ENCODE peak calls at places on chromosomes 1 and 21, in six cellular contexts. One of them, this sample, is unnamed.

GRCh38 chr1:202998836-202999750 is 8.1 kb upstream of the TMEM183A start:
- DNase-seq in spleen: no peak
- DNase-seq in H9: peak
- DNase-seq in coronary artery: no peak
- DNase-seq in CD4-positive, alpha-beta T cell: peak
- DNase-seq in uterus: peak
- DNase-seq in this sample: no peak

GRCh38 chr1:224392411-224393249 is 36.0 kb downstream of the CNIH4 start:
- DNase-seq in spleen: no peak
- DNase-seq in H9: no peak
- DNase-seq in coronary artery: no peak
- DNase-seq in CD4-positive, alpha-beta T cell: no peak
- DNase-seq in uterus: no peak
- DNase-seq in this sample: no peak

GRCh38 chr1:245874942-245875580 is 632.0 kb downstream of the SMYD3 start:
- DNase-seq in spleen: no peak
- DNase-seq in H9: no peak
- DNase-seq in coronary artery: no peak
- DNase-seq in CD4-positive, alpha-beta T cell: no peak
- DNase-seq in uterus: peak
- DNase-seq in this sample: peak

GRCh38 chr1:115505157-115505571 is 136.6 kb upstream of the VANGL1 start:
- DNase-seq in spleen: no peak
- DNase-seq in H9: no peak
- DNase-seq in coronary artery: no peak
- DNase-seq in CD4-positive, alpha-beta T cell: no peak
- DNase-seq in uterus: no peak
- DNase-seq in this sample: no peak

GRCh38 chr21:17726047-17726446 is 93.1 kb downstream of the C21orf91 start:
- DNase-seq in spleen: no peak
- DNase-seq in H9: no peak
- DNase-seq in coronary artery: no peak
- DNase-seq in CD4-positive, alpha-beta T cell: no peak
- DNase-seq in uterus: no peak
- DNase-seq in this sample: no peak

GRCh38 chr1:66925558-66925910 is 744 bp downstream of the MIER1 start:
- DNase-seq in spleen: no peak
- DNase-seq in H9: no peak
- DNase-seq in coronary artery: no peak
- DNase-seq in CD4-positive, alpha-beta T cell: no peak
- DNase-seq in uterus: no peak
- DNase-seq in this sample: no peak

GRCh38 chr1:32736812-32737791 is 34.5 kb upstream of the SYNC start:
- DNase-seq in spleen: no peak
- DNase-seq in H9: peak
- DNase-seq in coronary artery: no peak
- DNase-seq in CD4-positive, alpha-beta T cell: no peak
- DNase-seq in uterus: no peak
- DNase-seq in this sample: no peak

GRCh38 chr1:179706339-179706941 is 36.7 kb upstream of the FAM163A start:
- DNase-seq in spleen: no peak
- DNase-seq in H9: peak
- DNase-seq in coronary artery: no peak
- DNase-seq in CD4-positive, alpha-beta T cell: peak
- DNase-seq in uterus: peak
- DNase-seq in this sample: no peak

GRCh38 chr1:205775717-205776056 is 405 bp upstream of the RAB29 start:
- DNase-seq in spleen: no peak
- DNase-seq in H9: no peak
- DNase-seq in coronary artery: no peak
- DNase-seq in CD4-positive, alpha-beta T cell: no peak
- DNase-seq in uterus: no peak
- DNase-seq in this sample: no peak

GRCh38 chr1:232963366-232963765 is 13.0 kb downstream of the NTPCR start:
- DNase-seq in spleen: no peak
- DNase-seq in H9: no peak
- DNase-seq in coronary artery: no peak
- DNase-seq in CD4-positive, alpha-beta T cell: no peak
- DNase-seq in uterus: no peak
- DNase-seq in this sample: no peak

GRCh38 chr1:85850238-85850637 is 142.0 kb upstream of the ZNHIT6 start:
- DNase-seq in spleen: no peak
- DNase-seq in H9: no peak
- DNase-seq in coronary artery: no peak
- DNase-seq in CD4-positive, alpha-beta T cell: no peak
- DNase-seq in uterus: no peak
- DNase-seq in this sample: peak

GRCh38 chr1:229383188-229383587 is 40.3 kb upstream of the CCSAP start:
- DNase-seq in spleen: no peak
- DNase-seq in H9: no peak
- DNase-seq in coronary artery: no peak
- DNase-seq in CD4-positive, alpha-beta T cell: no peak
- DNase-seq in uterus: no peak
- DNase-seq in this sample: no peak

GRCh38 chr1:151584278-151584677 is 27.6 kb upstream of the SNX27 start:
- DNase-seq in spleen: no peak
- DNase-seq in H9: no peak
- DNase-seq in coronary artery: no peak
- DNase-seq in CD4-positive, alpha-beta T cell: no peak
- DNase-seq in uterus: no peak
- DNase-seq in this sample: no peak

GRCh38 chr1:115929846-115930245 is 46.5 kb upstream of the SLC22A15 start:
- DNase-seq in spleen: no peak
- DNase-seq in H9: no peak
- DNase-seq in coronary artery: no peak
- DNase-seq in CD4-positive, alpha-beta T cell: no peak
- DNase-seq in uterus: no peak
- DNase-seq in this sample: no peak

GRCh38 chr1:58895559-58896135 is 111.8 kb upstream of the JUN start:
- DNase-seq in spleen: peak
- DNase-seq in H9: no peak
- DNase-seq in coronary artery: no peak
- DNase-seq in CD4-positive, alpha-beta T cell: no peak
- DNase-seq in uterus: no peak
- DNase-seq in this sample: no peak

GRCh38 chr1:18032475-18032874 is 75.1 kb upstream of the IGSF21 start:
- DNase-seq in spleen: no peak
- DNase-seq in H9: no peak
- DNase-seq in coronary artery: no peak
- DNase-seq in CD4-positive, alpha-beta T cell: no peak
- DNase-seq in uterus: no peak
- DNase-seq in this sample: no peak

GRCh38 chr1:221915764-221916163 is 173.9 kb upstream of the DUSP10 start:
- DNase-seq in spleen: no peak
- DNase-seq in H9: no peak
- DNase-seq in coronary artery: no peak
- DNase-seq in CD4-positive, alpha-beta T cell: no peak
- DNase-seq in uterus: no peak
- DNase-seq in this sample: no peak

GRCh38 chr1:223008808-223009207 is 134.2 kb downstream of the TLR5 start:
- DNase-seq in spleen: no peak
- DNase-seq in H9: no peak
- DNase-seq in coronary artery: no peak
- DNase-seq in CD4-positive, alpha-beta T cell: no peak
- DNase-seq in uterus: no peak
- DNase-seq in this sample: no peak

GRCh38 chr1:4115191-4115900 is 215.3 kb upstream of the C1orf174 start:
- DNase-seq in spleen: no peak
- DNase-seq in H9: no peak
- DNase-seq in coronary artery: no peak
- DNase-seq in CD4-positive, alpha-beta T cell: no peak
- DNase-seq in uterus: no peak
- DNase-seq in this sample: no peak

GRCh38 chr1:117529683-117530082 is 76.2 kb upstream of the TENT5C start:
- DNase-seq in spleen: no peak
- DNase-seq in H9: no peak
- DNase-seq in coronary artery: no peak
- DNase-seq in CD4-positive, alpha-beta T cell: no peak
- DNase-seq in uterus: no peak
- DNase-seq in this sample: no peak

GRCh38 chr1:117531222-117531621 is 74.6 kb upstream of the TENT5C start:
- DNase-seq in spleen: no peak
- DNase-seq in H9: no peak
- DNase-seq in coronary artery: no peak
- DNase-seq in CD4-positive, alpha-beta T cell: no peak
- DNase-seq in uterus: no peak
- DNase-seq in this sample: no peak

GRCh38 chr1:117527566-117528102 is 78.2 kb upstream of the TENT5C start:
- DNase-seq in spleen: no peak
- DNase-seq in H9: no peak
- DNase-seq in coronary artery: no peak
- DNase-seq in CD4-positive, alpha-beta T cell: no peak
- DNase-seq in uterus: no peak
- DNase-seq in this sample: no peak

GRCh38 chr1:117523111-117523510 is 82.7 kb upstream of the TENT5C start:
- DNase-seq in spleen: no peak
- DNase-seq in H9: no peak
- DNase-seq in coronary artery: no peak
- DNase-seq in CD4-positive, alpha-beta T cell: no peak
- DNase-seq in uterus: no peak
- DNase-seq in this sample: no peak

DNA sequence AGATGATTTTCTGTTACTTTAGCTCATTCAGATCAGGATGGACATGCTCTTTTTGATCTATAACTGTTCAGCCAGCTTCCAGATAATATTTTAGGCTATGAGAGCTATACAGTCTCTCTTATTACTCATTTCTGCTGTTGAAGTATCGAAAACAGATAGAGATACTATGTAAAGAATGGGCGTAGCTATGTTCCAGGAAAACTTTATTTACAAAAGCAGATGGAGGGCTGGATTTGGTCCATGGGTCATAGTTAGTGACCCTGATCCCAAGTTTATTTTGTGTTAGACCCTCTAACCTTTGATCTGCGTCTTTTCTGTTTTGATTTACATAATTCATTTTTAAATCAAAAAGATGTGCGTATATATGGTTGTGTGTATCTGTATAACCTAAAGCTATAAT is 78.7 kb upstream of the TENT5C start:
- DNase-seq in spleen: no peak
- DNase-seq in H9: no peak
- DNase-seq in coronary artery: no peak
- DNase-seq in CD4-positive, alpha-beta T cell: no peak
- DNase-seq in uterus: no peak
- DNase-seq in this sample: no peak
- H3K27ac ChIP-seq in spleen: no peak
- H3K27ac ChIP-seq in H9: no peak
- H3K27ac ChIP-seq in coronary artery: no peak
- H3K27ac ChIP-seq in CD4-positive, alpha-beta T cell: no peak
- H3K27ac ChIP-seq in uterus: no peak
- H3K27ac ChIP-seq in this sample: no peak

GRCh38 chr1:159913451-159914192 is 11.7 kb downstream of the TAGLN2 start:
- DNase-seq in spleen: peak
- DNase-seq in H9: peak
- DNase-seq in coronary artery: no peak
- DNase-seq in CD4-positive, alpha-beta T cell: no peak
- DNase-seq in uterus: no peak
- DNase-seq in this sample: peak
- H3K27ac ChIP-seq in spleen: peak
- H3K27ac ChIP-seq in H9: no peak
- H3K27ac ChIP-seq in coronary artery: peak
- H3K27ac ChIP-seq in CD4-positive, alpha-beta T cell: no peak
- H3K27ac ChIP-seq in uterus: no peak
- H3K27ac ChIP-seq in this sample: peak

DNA sequence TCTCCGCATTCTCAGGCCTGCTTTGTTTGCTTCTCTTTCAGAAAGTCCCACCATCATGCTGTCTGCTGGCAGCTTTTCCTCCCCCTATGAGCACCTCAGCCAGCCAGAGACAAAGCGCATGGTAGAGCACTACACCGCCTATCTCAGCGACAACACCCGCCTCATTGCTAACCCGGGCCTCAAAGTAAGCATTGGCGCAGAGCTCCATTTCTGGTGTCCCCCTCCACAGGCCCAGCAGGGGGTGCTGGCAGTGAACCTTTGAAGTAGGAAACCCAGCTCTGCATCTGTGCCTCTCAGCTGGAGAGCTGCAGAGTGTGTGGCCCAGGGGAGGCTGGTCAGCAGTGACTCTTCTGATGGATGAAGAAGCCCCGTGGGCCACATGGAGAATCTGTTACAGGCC is 81.2 kb upstream of the RAVER2 start:
- DNase-seq in spleen: no peak
- DNase-seq in H9: peak
- DNase-seq in coronary artery: no peak
- DNase-seq in CD4-positive, alpha-beta T cell: no peak
- DNase-seq in uterus: no peak
- DNase-seq in this sample: no peak
- H3K27ac ChIP-seq in spleen: no peak
- H3K27ac ChIP-seq in H9: no peak
- H3K27ac ChIP-seq in coronary artery: no peak
- H3K27ac ChIP-seq in CD4-positive, alpha-beta T cell: no peak
- H3K27ac ChIP-seq in uterus: no peak
- H3K27ac ChIP-seq in this sample: no peak

DNA sequence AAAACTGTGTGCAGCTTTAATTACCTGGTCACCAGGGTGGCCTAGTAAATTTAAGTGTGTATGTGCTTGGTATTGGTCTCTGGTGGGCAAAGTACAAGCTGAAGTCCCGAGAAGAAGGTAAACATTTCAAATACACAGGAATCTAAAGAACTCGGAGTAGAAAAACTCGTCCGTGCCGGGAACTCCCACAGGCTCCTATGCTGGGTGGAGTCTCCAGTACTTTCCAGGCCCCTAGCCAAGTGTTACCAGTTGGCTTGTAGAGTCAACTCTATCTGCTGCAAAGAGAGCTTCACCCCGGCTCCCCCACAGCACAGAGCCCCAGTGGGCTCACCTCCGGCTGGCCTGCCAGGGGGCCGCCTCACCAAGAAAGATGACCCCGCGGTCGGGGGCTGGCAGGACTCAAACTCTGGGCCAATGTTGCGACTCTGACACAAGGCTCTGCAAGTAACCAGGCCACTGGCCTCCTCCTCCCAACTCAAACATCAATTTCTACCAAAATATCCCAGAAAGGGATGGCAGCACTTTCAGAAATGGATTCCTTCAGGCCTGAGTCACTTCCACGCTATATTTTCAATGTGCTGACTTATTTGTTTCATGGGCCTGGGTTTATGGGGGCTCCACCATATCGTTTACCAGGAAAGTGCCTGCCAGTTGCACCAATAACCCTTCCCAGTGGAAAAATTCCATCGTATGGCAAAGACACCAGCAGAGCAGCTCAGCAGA is 73.9 kb downstream of the SLC66A1 start:
- DNase-seq in spleen: no peak
- DNase-seq in H9: no peak
- DNase-seq in coronary artery: peak
- DNase-seq in CD4-positive, alpha-beta T cell: no peak
- DNase-seq in uterus: peak
- DNase-seq in this sample: no peak
- H3K27ac ChIP-seq in spleen: peak
- H3K27ac ChIP-seq in H9: no peak
- H3K27ac ChIP-seq in coronary artery: peak
- H3K27ac ChIP-seq in CD4-positive, alpha-beta T cell: no peak
- H3K27ac ChIP-seq in uterus: peak
- H3K27ac ChIP-seq in this sample: no peak

GRCh38 chr1:207316622-207317510 is 4.6 kb upstream of the CD55 start:
- DNase-seq in spleen: no peak
- DNase-seq in H9: peak
- DNase-seq in coronary artery: no peak
- DNase-seq in CD4-positive, alpha-beta T cell: no peak
- DNase-seq in uterus: no peak
- DNase-seq in this sample: peak
- H3K27ac ChIP-seq in spleen: peak
- H3K27ac ChIP-seq in H9: no peak
- H3K27ac ChIP-seq in coronary artery: peak
- H3K27ac ChIP-seq in CD4-positive, alpha-beta T cell: no peak
- H3K27ac ChIP-seq in uterus: no peak
- H3K27ac ChIP-seq in this sample: peak